ENCODE peak calls at places on chromosomes 12 and 14, in five cellular contexts. V, L, R, I and G are unnamed samples.

GRCh38 chr14:104739546-104740516 is 13.1 kb upstream of the SIVA1 start:
- DNase-seq in R (no peak), L (peak; percentile 14), I (no peak), V (no peak), G (no peak)

GRCh38 chr14:41016213-41016612 is 590.5 kb upstream of the LRFN5 start:
- DNase-seq in R (no peak), L (no peak), V (no peak), I (no peak), G (no peak)

GRCh38 chr12:56947633-56948535 is 9.5 kb downstream of the RDH16 start:
- DNase-seq in L (no peak), I (no peak), V (no peak), R (no peak), G (no peak)

GRCh38 chr14:89507926-89508460 is 91.0 kb upstream of the FOXN3 start:
- DNase-seq in L (no peak), R (no peak), V (no peak), I (no peak), G (no peak)

GRCh38 chr12:6961278-6961694 is 9.2 kb downstream of the PHB2 start:
- DNase-seq in V (peak; percentile 54), I (no peak), L (peak; percentile 79), R (peak; percentile 74), G (no peak)

GRCh38 chr12:105041186-105041585 is 43.1 kb downstream of the ALDH1L2 start:
- DNase-seq in V (no peak), R (no peak), I (no peak), L (no peak), G (no peak)

GRCh38 chr14:77804592-77804991 is 4.7 kb downstream of the ADCK1 start:
- DNase-seq in L (no peak), I (no peak), V (peak; percentile 44), R (no peak), G (no peak)

GRCh38 chr12:12010277-12011031 is 60.3 kb upstream of the BCL2L14 start:
- DNase-seq in V (no peak), L (no peak), I (no peak), R (no peak), G (no peak)

GRCh38 chr12:127550271-127550670 is 716.7 kb upstream of the TMEM132C start:
- DNase-seq in V (no peak), I (no peak), L (no peak), R (no peak), G (no peak)

GRCh38 chr14:29601559-29602109 is 326.0 kb downstream of the PRKD1 start:
- DNase-seq in R (no peak), L (no peak), V (no peak), I (no peak), G (no peak)

GRCh38 chr14:67820428-67820881 is 876 bp downstream of the RAD51B start:
- DNase-seq in I (no peak), V (peak; percentile 52), R (no peak), L (no peak), G (peak; percentile 11)

GRCh38 chr12:42201061-42201460 is 37.0 kb downstream of the YAF2 start:
- DNase-seq in V (no peak), R (no peak), L (no peak), I (no peak), G (no peak)

GRCh38 chr14:32666310-32666709 is 272.4 kb upstream of the NPAS3 start:
- DNase-seq in R (no peak), V (no peak), L (no peak), I (no peak), G (no peak)

GRCh38 chr12:123118397-123118945 is 32.4 kb downstream of the PITPNM2 start:
- DNase-seq in V (no peak), I (peak; percentile 57), R (no peak), L (no peak), G (no peak)

GRCh38 chr12:101168000-101168399 is 42.0 kb downstream of the SLC5A8 start:
- DNase-seq in R (no peak), V (no peak), L (no peak), I (no peak), G (no peak)

GRCh38 chr14:105039458-105040205 is 18.7 kb upstream of the CDCA4 start:
- DNase-seq in R (no peak), V (no peak), I (no peak), L (no peak), G (no peak)

GRCh38 chr12:10614056-10614370 is 604 bp upstream of the MAGOHB start:
- DNase-seq in R (no peak), L (no peak), I (no peak), V (no peak), G (no peak)

GRCh38 chr12:47775100-47775911 is 2.3 kb downstream of the SLC48A1 start:
- DNase-seq in R (no peak), L (no peak), I (no peak), V (no peak), G (no peak)

GRCh38 chr12:108828774-108829173 is 28.6 kb downstream of the SSH1 start:
- DNase-seq in I (no peak), R (no peak), V (no peak), L (no peak), G (no peak)

GRCh38 chr14:57823015-57823660 is 42.8 kb downstream of the SLC35F4 start:
- DNase-seq in V (no peak), R (no peak), I (no peak), L (no peak), G (no peak)

GRCh38 chr12:7091660-7092228 is 501 bp downstream of the C1R start:
- DNase-seq in V (peak; percentile 39), R (no peak), I (no peak), L (no peak), G (no peak)

GRCh38 chr12:9002335-9002734 is 13.0 kb downstream of the KLRG1 start:
- DNase-seq in L (no peak), V (no peak), R (no peak), I (no peak), G (no peak)

GRCh38 chr14:70808023-70808401 is 1.3 kb downstream of the MAP3K9 start:
- DNase-seq in L (peak; percentile 34), R (no peak), V (peak; percentile 72), I (no peak), G (no peak)

GRCh38 chr12:15621140-15621539 is 168.0 kb downstream of the EPS8 start:
- DNase-seq in V (no peak), L (no peak), I (no peak), R (no peak), G (no peak)

GRCh38 chr12:13250416-13250815 is 53.9 kb downstream of the EMP1 start:
- DNase-seq in L (no peak), V (no peak), R (no peak), I (peak; percentile 24), G (no peak)

GRCh38 chr12:34395056-34396005 is 373.0 kb downstream of the ALG10 start:
- DNase-seq in V (peak; percentile 29), L (peak; percentile 1), I (no peak), R (no peak), G (no peak)

GRCh38 chr14:105448706-105449111 is 25.9 kb upstream of the CRIP2 start:
- DNase-seq in R (peak; percentile 49), I (peak; percentile 6), V (no peak), L (peak; percentile 82), G (no peak)

DNA sequence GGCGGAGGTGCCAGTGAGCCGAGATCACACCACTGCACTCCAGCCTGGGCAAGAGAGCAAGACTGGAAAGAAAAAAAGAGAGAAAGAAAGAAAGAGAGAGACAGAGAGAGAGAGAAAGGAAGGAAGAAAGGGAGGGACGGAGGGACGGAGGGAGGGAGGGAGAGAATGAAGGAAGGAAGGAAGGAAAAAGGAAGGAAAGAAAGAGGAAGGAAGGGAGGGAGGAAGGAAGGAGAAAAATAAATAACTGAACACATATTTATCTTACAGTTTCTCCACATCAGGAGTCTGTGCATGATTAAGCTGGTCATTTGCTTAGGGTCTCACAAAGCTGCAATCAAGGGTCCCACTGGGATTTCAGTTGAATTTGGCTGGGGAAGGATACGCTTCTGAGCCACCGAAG is 37.5 kb upstream of the ANKRD9 start:
- DNase-seq in L (no peak), I (no peak), R (no peak), V (no peak), G (no peak)
- H3K4me3 ChIP-seq in L (no peak overlapping the region), I (no peak overlapping the region), R (no peak overlapping the region), V (no peak overlapping the region), G (no peak overlapping the region)

DNA sequence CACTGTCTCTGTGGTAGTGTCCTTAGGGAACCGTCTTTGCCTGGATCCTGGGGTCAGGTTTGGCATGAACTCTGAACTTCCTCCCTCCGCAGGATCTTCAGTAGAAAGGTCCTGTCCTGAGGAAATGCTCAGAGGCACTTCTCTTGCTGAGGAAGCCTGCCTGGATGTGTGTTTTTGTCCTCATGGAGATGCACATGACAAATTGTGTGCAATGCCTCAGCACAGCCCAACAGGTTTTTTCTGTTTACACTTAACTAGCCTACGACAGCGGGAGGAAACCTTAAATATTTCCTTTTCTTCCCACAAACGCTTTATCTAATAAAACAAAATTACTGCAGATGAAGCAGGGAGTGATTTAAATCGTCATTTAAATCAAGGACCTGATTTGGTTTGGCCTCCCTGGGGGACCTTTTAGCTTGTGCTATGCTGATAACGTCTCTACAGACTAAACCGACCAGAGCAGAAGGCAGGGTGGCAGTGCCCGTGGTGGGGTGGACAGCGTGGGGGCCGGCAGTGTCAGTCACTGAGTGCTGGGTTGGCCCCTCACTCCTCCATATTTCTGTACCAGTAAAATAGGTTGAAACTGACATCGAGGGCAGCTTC is 18.5 kb downstream of the FBXL14 start:
- DNase-seq in L (no peak), I (no peak), V (no peak), R (no peak), G (no peak)
- H3K4me3 ChIP-seq in L (peak overlapping the region; percentile 15), I (peak overlapping the region; percentile 34), V (no peak overlapping the region), R (no peak overlapping the region), G (peak overlapping the region; percentile 41)

DNA sequence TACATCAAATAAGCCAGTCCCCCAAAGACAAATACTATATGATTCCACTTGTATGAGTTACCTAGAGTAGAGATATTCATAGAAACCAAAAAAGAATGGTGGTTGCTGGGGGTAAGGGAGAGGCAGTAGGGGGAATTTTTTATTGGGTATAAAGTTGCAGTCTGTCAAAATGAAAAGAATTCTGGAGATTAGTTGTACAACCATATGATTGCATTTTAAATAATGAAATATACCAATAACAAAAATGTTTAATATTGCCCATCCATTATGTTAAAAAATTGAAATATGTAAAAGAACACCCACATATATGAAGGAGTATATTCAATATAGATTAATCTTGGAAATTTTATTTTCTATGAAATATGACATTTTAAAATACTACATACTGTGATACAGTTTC is 1383.5 kb downstream of the FSCB start:
- DNase-seq in V (no peak), L (no peak), I (no peak), R (no peak), G (no peak)
- H3K4me3 ChIP-seq in V (no peak overlapping the region), L (no peak overlapping the region), I (no peak overlapping the region), R (no peak overlapping the region), G (no peak overlapping the region)

GRCh38 chr12:71973687-71974086 is 35.0 kb downstream of the TPH2 start:
- DNase-seq in I (no peak), R (no peak), V (no peak), L (no peak), G (no peak)
- H3K4me3 ChIP-seq in I (no peak overlapping the region), R (no peak overlapping the region), V (no peak overlapping the region), L (no peak overlapping the region), G (no peak overlapping the region)